ENCODE peak calls at places on chromosomes 12 and 14, in nine cellular contexts. I is activated T-cell treated with anti-CD3 and anti-CD28 coated beads, Interleukin-2, amount 50 U/mL, for 4 hours; W is CD4-positive, alpha-beta T cell; Z is activated CD8-positive, alpha-beta memory T cell treated with anti-CD3 and anti-CD28 coated beads for 24 hours; H is stimulated activated CD4-positive, alpha-beta T cell treated with anti-CD3 and anti-CD28 coated beads, Interleukin-1b, Interleukin-23, amount 100 ng/mL, for 24 hours; J is cardiac fibroblast; M is tibial artery; U is choroid plexus epithelial cell; N is heart left ventricle. V is an unnamed sample.

GRCh38 chr14:70027785-70028428 is 148.7 kb downstream of the SMOC1 start:
- DNase-seq in I (peak; percentile 44), W (peak; percentile 46), Z (peak; percentile 88), H (peak; percentile 58), J (peak; percentile 43), M (peak; percentile 79), U (peak; percentile 69), N (peak; percentile 88), V (peak; percentile 89)

GRCh38 chr12:131893605-131894312 is 663 bp upstream of the ULK1 start:
- DNase-seq in I (no peak), W (no peak), Z (no peak), H (no peak), J (peak; percentile 20), M (no peak), U (no peak), N (no peak), V (no peak)

GRCh38 chr12:131747276-131747675 is 36.4 kb downstream of the SFSWAP start:
- DNase-seq in I (no peak), W (no peak), Z (no peak), H (no peak), J (no peak), M (no peak), U (no peak), N (no peak), V (no peak)

GRCh38 chr14:53842938-53843337 is 113.7 kb downstream of the BMP4 start:
- DNase-seq in I (no peak), W (no peak), Z (no peak), H (no peak), J (peak; percentile 89), M (no peak), U (peak; percentile 62), N (no peak), V (no peak)

GRCh38 chr12:3293013-3293412 is 198.0 kb upstream of the PRMT8 start:
- DNase-seq in I (no peak), W (no peak), Z (no peak), H (no peak), J (no peak), M (no peak), U (no peak), N (no peak), V (no peak)

GRCh38 chr12:12715459-12716150 is 1.6 kb upstream of the CDKN1B start:
- DNase-seq in I (no peak), W (no peak), Z (peak; percentile 70), H (no peak), J (no peak), M (no peak), U (peak; percentile 13), N (no peak), V (no peak)

GRCh38 chr12:81252228-81252627 is 174.3 kb downstream of the ACSS3 start:
- DNase-seq in I (no peak), W (no peak), Z (no peak), H (no peak), J (no peak), M (no peak), U (no peak), N (no peak), V (no peak)

GRCh38 chr12:92470608-92471021 is 232.2 kb upstream of the PLEKHG7 start:
- DNase-seq in I (no peak), W (no peak), Z (no peak), H (peak; percentile 9), J (no peak), M (no peak), U (no peak), N (no peak), V (no peak)

GRCh38 chr14:63454863-63455622 is 88.1 kb downstream of the PPP2R5E start:
- DNase-seq in I (no peak), W (no peak), Z (no peak), H (no peak), J (peak; percentile 75), M (no peak), U (peak; percentile 72), N (no peak), V (peak; percentile 10)

GRCh38 chr12:59164991-59165718 is 244.9 kb upstream of the LRIG3 start:
- DNase-seq in I (no peak), W (no peak), Z (no peak), H (no peak), J (peak; percentile 65), M (no peak), U (peak; percentile 74), N (no peak), V (no peak)

GRCh38 chr14:105064721-105065143 is 498 bp downstream of the GPR132 start:
- DNase-seq in I (no peak), W (no peak), Z (no peak), H (no peak), J (peak; percentile 10), M (peak; percentile 68), U (no peak), N (no peak), V (no peak)

GRCh38 chr12:132084681-132085635 is 59.2 kb downstream of the DDX51 start:
- DNase-seq in I (peak; percentile 19), W (no peak), Z (peak; percentile 77), H (no peak), J (peak; percentile 52), M (peak; percentile 81), U (peak; percentile 66), N (peak; percentile 84), V (peak; percentile 89)